ENCODE peak calls at places on chromosomes 12 and 14, in four cellular contexts. U, E, Z and Y are unnamed samples.
A peak's percentile ranks its signal among the peaks of the same experiment; 100 is the strongest.

GRCh38 chr12:45732936-45733335 is 3.4 kb downstream of the ARID2 start:
- DNase-seq in U (no peak), E (no peak), Z (no peak), Y (no peak)

GRCh38 chr14:101008631-101009336 is 105.3 kb upstream of the RTL1 start:
- DNase-seq in U (no peak), E (no peak), Z (no peak), Y (no peak)

GRCh38 chr14:24080888-24081738 is 9.8 kb downstream of the CPNE6 start:
- DNase-seq in U (peak; percentile 64), E (peak; percentile 91), Z (peak; percentile 48), Y (peak; percentile 90)

GRCh38 chr12:104456417-104456949 is at the start of gene CHST11:
- DNase-seq in U (peak; percentile 69), E (peak; percentile 95), Z (peak; percentile 87), Y (peak; percentile 78)

GRCh38 chr14:21073921-21074320 is 3.8 kb downstream of the ARHGEF40 start:
- DNase-seq in U (no peak), E (peak; percentile 61), Z (no peak), Y (no peak)

GRCh38 chr14:58805605-58806358 is 168.0 kb downstream of the DACT1 start:
- DNase-seq in U (no peak), E (no peak), Z (no peak), Y (no peak)

GRCh38 chr14:104132981-104133380 is 5.4 kb upstream of the KIF26A start:
- DNase-seq in U (no peak), E (peak; percentile 39), Z (peak; percentile 8), Y (peak; percentile 31)

GRCh38 chr12:47825239-47825639 is 5.5 kb upstream of the HDAC7 start:
- DNase-seq in U (no peak), E (peak; percentile 77), Z (peak; percentile 53), Y (no peak)

GRCh38 chr14:104433401-104434213 is 146.0 kb upstream of the C14orf180 start:
- DNase-seq in U (no peak), E (peak; percentile 68), Z (no peak), Y (no peak)

GRCh38 chr14:73723799-73724621 is 9.8 kb upstream of the PNMA1 start:
- DNase-seq in U (no peak), E (no peak), Z (peak; percentile 74), Y (no peak)

GRCh38 chr14:92670967-92671366 is 77.5 kb downstream of the LGMN start:
- DNase-seq in U (no peak), E (no peak), Z (no peak), Y (no peak)

GRCh38 chr14:43410631-43411030 is 1096.5 kb downstream of the FSCB start:
- DNase-seq in U (no peak), E (peak; percentile 45), Z (no peak), Y (no peak)

GRCh38 chr14:104297721-104298401 is 159.5 kb downstream of the KIF26A start:
- DNase-seq in U (no peak), E (peak; percentile 70), Z (peak; percentile 7), Y (no peak)

GRCh38 chr14:58060077-58060476 is 91.9 kb downstream of the ARMH4 start:
- DNase-seq in U (no peak), E (no peak), Z (no peak), Y (no peak)

GRCh38 chr12:39803151-39803550 is 183.5 kb upstream of the ABCD2 start:
- DNase-seq in U (no peak), E (no peak), Z (no peak), Y (no peak)

GRCh38 chr12:62434504-62435336 is 31.9 kb upstream of the MON2 start:
- DNase-seq in U (no peak), E (peak; percentile 52), Z (no peak), Y (no peak)

GRCh38 chr14:105525861-105526780 is at the start of gene TMEM121:
- DNase-seq in U (peak; percentile 21), E (peak; percentile 78), Z (no peak), Y (no peak)

GRCh38 chr14:88333036-88333435 is 10.0 kb upstream of the KCNK10 start:
- DNase-seq in U (no peak), E (no peak), Z (no peak), Y (no peak)

GRCh38 chr12:53644133-53644532 is 18.0 kb upstream of the ATF7 start:
- DNase-seq in U (no peak), E (no peak), Z (no peak), Y (no peak)
- H3K27me3 ChIP-seq in U (no peaks in the 10 kb centered on the region), E (no peaks in the 10 kb centered on the region), Z (no peaks in the 10 kb centered on the region), Y (no peaks in the 10 kb centered on the region)

GRCh38 chr12:95004610-95005009 is 1.1 kb upstream of the NDUFA12 start:
- DNase-seq in U (no peak), E (no peak), Z (no peak), Y (no peak)
- H3K4me3 ChIP-seq in U (no peak overlapping the region), E (no peak overlapping the region), Z (no peak overlapping the region), Y (no peak overlapping the region)

DNA sequence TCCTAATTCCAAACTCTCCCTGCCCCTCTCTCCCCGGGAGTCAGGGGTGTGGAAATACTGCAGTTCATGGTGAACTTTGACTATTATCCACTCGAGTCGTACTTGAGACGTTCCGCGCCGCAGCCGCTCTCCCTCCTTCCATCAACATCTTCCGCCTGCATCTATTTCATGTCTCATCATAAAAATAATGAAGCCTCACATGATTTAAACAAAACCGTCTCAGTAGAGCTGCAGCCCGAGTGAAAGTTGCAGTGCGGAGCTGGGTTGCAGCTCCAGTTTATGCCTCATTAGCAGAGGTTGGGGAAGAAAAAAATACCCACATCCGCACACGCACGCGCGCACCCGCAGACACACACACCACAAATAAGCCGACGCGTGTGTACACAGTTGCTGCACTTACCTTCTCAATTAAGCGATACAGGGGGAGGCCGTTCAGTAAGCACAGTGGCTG is 271 bp downstream of the LMO3 start:
- DNase-seq in U (no peak), E (peak; percentile 59), Z (no peak), Y (no peak)
- H3K27me3 ChIP-seq in U (no peaks in the 10 kb centered on the region), E (peaks cover 70% of the 10 kb centered on the region), Z (peaks cover 63% of the 10 kb centered on the region), Y (no peaks in the 10 kb centered on the region)

GRCh38 chr12:26940820-26941219 is 2.5 kb downstream of the FGFR1OP2 start:
- DNase-seq in U (peak; percentile 29), E (no peak), Z (no peak), Y (no peak)

GRCh38 chr12:26938660-26939185 is 453 bp downstream of the FGFR1OP2 start:
- DNase-seq in U (no peak), E (peak; percentile 90), Z (no peak), Y (no peak)

GRCh38 chr12:26941251-26941650 is 3.0 kb downstream of the FGFR1OP2 start:
- DNase-seq in U (peak; percentile 14), E (no peak), Z (no peak), Y (no peak)

GRCh38 chr12:26939192-26939832 is 1.0 kb downstream of the FGFR1OP2 start:
- DNase-seq in U (no peak), E (no peak), Z (no peak), Y (no peak)

GRCh38 chr12:26939953-26940352 is 1.7 kb downstream of the FGFR1OP2 start:
- DNase-seq in U (no peak), E (no peak), Z (no peak), Y (no peak)
- H3K4me3 ChIP-seq in U (peak overlapping the region; percentile 87), E (peak overlapping the region; percentile 87), Z (peak overlapping the region; percentile 75), Y (peak overlapping the region; percentile 88)

GRCh38 chr14:36591482-36591881 is 9.1 kb upstream of the NKX2-8 start:
- DNase-seq in U (no peak), E (no peak), Z (no peak), Y (no peak)
- H3K27me3 ChIP-seq in U (no peaks in the 10 kb centered on the region), E (peaks cover 78% of the 10 kb centered on the region), Z (peaks cover 96% of the 10 kb centered on the region), Y (no peaks in the 10 kb centered on the region)

DNA sequence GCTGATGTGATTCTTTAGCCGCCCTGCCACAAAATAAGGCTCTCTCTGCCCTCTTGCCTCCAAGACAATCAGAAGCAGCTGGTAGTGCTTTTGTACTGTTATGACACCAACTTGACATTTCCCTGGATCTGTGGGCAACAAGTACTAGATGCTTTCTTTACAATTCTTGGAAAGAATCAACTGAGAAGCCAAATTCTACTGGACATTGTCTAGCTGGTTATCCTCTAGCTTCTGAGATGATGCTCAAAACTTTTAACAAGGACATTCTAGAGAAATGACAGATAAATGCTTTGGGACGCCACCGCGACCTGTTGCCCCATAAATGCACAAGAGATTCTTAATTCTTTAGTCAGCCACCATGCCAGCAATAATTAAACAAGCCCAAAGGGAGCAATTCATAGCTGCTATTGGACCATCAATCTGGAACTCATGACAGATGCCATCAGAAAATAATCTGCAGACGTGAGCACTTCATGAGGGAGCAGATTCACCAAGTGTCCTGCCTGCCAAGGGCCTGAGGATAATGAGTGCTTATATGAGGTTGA is 22.8 kb downstream of the FMNL3 start:
- DNase-seq in U (no peak), E (no peak), Z (no peak), Y (no peak)
- H3K4me3 ChIP-seq in U (no peak overlapping the region), E (no peak overlapping the region), Z (no peak overlapping the region), Y (no peak overlapping the region)

GRCh38 chr14:39592390-39592789 is 160.2 kb upstream of the FBXO33 start:
- DNase-seq in U (no peak), E (no peak), Z (no peak), Y (no peak)

GRCh38 chr14:39593339-39593738 is 161.1 kb upstream of the FBXO33 start:
- DNase-seq in U (no peak), E (no peak), Z (no peak), Y (no peak)
- H3K27me3 ChIP-seq in U (no peaks in the 10 kb centered on the region), E (no peaks in the 10 kb centered on the region), Z (no peaks in the 10 kb centered on the region), Y (no peaks in the 10 kb centered on the region)

GRCh38 chr12:608921-609320 is 54.3 kb downstream of the NINJ2 start:
- DNase-seq in U (no peak), E (no peak), Z (no peak), Y (no peak)
- H3K4me3 ChIP-seq in U (no peak overlapping the region), E (no peak overlapping the region), Z (no peak overlapping the region), Y (no peak overlapping the region)